ENCODE peak calls at places on chromosome 2, in five cellular contexts. D is mucosa of descending colon; C is CD4-positive, alpha-beta memory T cell; O is AG08396; W is H1. Q is an unnamed sample.

GRCh38 chr2:233285921-233286320 is 21.7 kb upstream of the SAG start:
- DNase-seq in C (no peak), D (no peak), W (no peak), O (peak), Q (no peak)

GRCh38 chr2:228747478-228747877 is 523.6 kb downstream of the PID1 start:
- DNase-seq in W (no peak), C (no peak), D (no peak), O (no peak), Q (no peak)

GRCh38 chr2:203592470-203592869 is 57.4 kb upstream of the RAPH1 start:
- DNase-seq in C (no peak), D (no peak), O (no peak), W (no peak), Q (no peak)

GRCh38 chr2:17916584-17916983 is 38.1 kb downstream of the KCNS3 start:
- DNase-seq in O (no peak), W (no peak), D (no peak), C (no peak), Q (no peak)

GRCh38 chr2:3200420-3200939 is 177.1 kb downstream of the EIPR1 start:
- DNase-seq in C (no peak), D (no peak), O (no peak), W (no peak), Q (no peak)

GRCh38 chr2:187547353-187547979 is 6.8 kb downstream of the TFPI start:
- DNase-seq in W (no peak), O (peak), C (no peak), D (no peak), Q (peak)

GRCh38 chr2:206062724-206063123 is 23.2 kb downstream of the INO80D start:
- DNase-seq in D (no peak), W (no peak), C (no peak), O (no peak), Q (no peak)

GRCh38 chr2:112155331-112156151 is 17.4 kb downstream of the FBLN7 start:
- DNase-seq in D (no peak), W (no peak), C (peak), O (no peak), Q (no peak)

GRCh38 chr2:16628316-16628715 is 37.3 kb downstream of the CYRIA start:
- DNase-seq in O (no peak), C (no peak), D (no peak), W (no peak), Q (no peak)

GRCh38 chr2:141329949-141330348 is 800.9 kb downstream of the LRP1B start:
- DNase-seq in D (no peak), W (no peak), C (no peak), O (no peak), Q (no peak)

GRCh38 chr2:145070703-145071102 is 550.8 kb upstream of the ZEB2 start:
- DNase-seq in C (no peak), W (no peak), O (no peak), D (no peak), Q (no peak)

GRCh38 chr2:100971221-100971620 is 30.9 kb upstream of the RPL31 start:
- DNase-seq in D (no peak), W (no peak), C (no peak), O (no peak), Q (no peak)

GRCh38 chr2:46494596-46494995 is 15.2 kb downstream of the TMEM247 start:
- DNase-seq in O (no peak), C (no peak), D (no peak), W (no peak), Q (no peak)

GRCh38 chr2:127024769-127025356 is 82.1 kb downstream of the BIN1 start:
- DNase-seq in W (peak), O (no peak), D (no peak), C (no peak), Q (no peak)

GRCh38 chr2:10934308-10934978 is 22.7 kb downstream of the KCNF1 start:
- DNase-seq in O (no peak), D (no peak), W (no peak), C (no peak), Q (no peak)

GRCh38 chr2:72917875-72918660 is 749 bp downstream of the EMX1 start:
- DNase-seq in D (no peak), W (no peak), O (no peak), C (no peak), Q (peak)

GRCh38 chr2:3959372-3959771 is 256.0 kb downstream of the DCDC2C start:
- DNase-seq in O (peak), C (no peak), W (peak), D (no peak), Q (no peak)

GRCh38 chr2:190847504-190848201 is 33.0 kb upstream of the GLS start:
- DNase-seq in D (no peak), C (no peak), W (no peak), O (no peak), Q (no peak)

GRCh38 chr2:236568068-236568921 is 1.3 kb upstream of the ACKR3 start:
- DNase-seq in D (no peak), W (no peak), C (peak), O (peak), Q (no peak)

GRCh38 chr2:64697286-64698023 is 43.7 kb upstream of the SERTAD2 start:
- DNase-seq in D (no peak), O (no peak), C (no peak), W (no peak), Q (no peak)

GRCh38 chr2:208315081-208315788 is 49.2 kb downstream of the PIKFYVE start:
- DNase-seq in W (no peak), C (no peak), O (peak), D (no peak), Q (no peak)

GRCh38 chr2:127567351-127567854 is 31.9 kb downstream of the MYO7B start:
- DNase-seq in O (no peak), C (no peak), D (no peak), W (no peak), Q (no peak)

GRCh38 chr2:229695971-229696370 is 18.4 kb downstream of the DNER start:
- DNase-seq in O (no peak), W (no peak), D (no peak), C (no peak), Q (no peak)

GRCh38 chr2:71785550-71785951 is 332.2 kb downstream of the DYSF start:
- DNase-seq in D (no peak), W (no peak), O (no peak), C (no peak), Q (no peak)

GRCh38 chr2:173750332-173750731 is 214.8 kb downstream of the SP3 start:
- DNase-seq in C (no peak), D (no peak), W (no peak), O (no peak), Q (no peak)

GRCh38 chr2:238294046-238294392 is 5.6 kb upstream of the PER2 start:
- DNase-seq in W (no peak), O (no peak), D (peak), C (no peak), Q (no peak)

GRCh38 chr2:143034292-143035074 is 94.7 kb upstream of the ARHGAP15 start:
- DNase-seq in D (no peak), C (peak), W (no peak), O (peak), Q (peak)

GRCh38 chr2:180208841-180209240 is 201.7 kb upstream of the CWC22 start:
- DNase-seq in W (no peak), O (peak), C (no peak), D (no peak), Q (no peak)

GRCh38 chr2:88123164-88123974 is 4.5 kb downstream of the FABP1 start:
- DNase-seq in C (no peak), O (no peak), W (no peak), D (no peak), Q (no peak)

GRCh38 chr2:133489641-133490411 is 78.4 kb downstream of the NCKAP5 start:
- DNase-seq in D (no peak), C (no peak), O (peak), W (no peak), Q (no peak)

GRCh38 chr2:139876321-139876720 is 1096.1 kb upstream of the NXPH2 start:
- DNase-seq in O (no peak), W (no peak), D (no peak), C (no peak), Q (no peak)

GRCh38 chr2:168536925-168537466 is 80.9 kb downstream of the CERS6 start:
- DNase-seq in C (no peak), O (no peak), D (no peak), W (no peak), Q (peak)

GRCh38 chr2:129464036-129464435 is 515.4 kb upstream of the RAB6C start:
- DNase-seq in O (no peak), C (no peak), W (no peak), D (no peak), Q (no peak)

GRCh38 chr2:149037851-149038250 is 648 bp upstream of the LYPD6B start:
- DNase-seq in O (no peak), C (no peak), W (no peak), D (no peak), Q (no peak)

GRCh38 chr2:47083886-47084682 is 71.0 kb downstream of the STPG4 start:
- DNase-seq in C (no peak), D (no peak), O (no peak), W (no peak), Q (no peak)

GRCh38 chr2:190716176-190716807 is 67.4 kb downstream of the NAB1 start:
- DNase-seq in O (no peak), D (no peak), W (no peak), C (no peak), Q (no peak)

GRCh38 chr2:68909793-68910674 is 38.8 kb upstream of the BMP10 start:
- DNase-seq in O (peak), C (peak), D (no peak), W (no peak), Q (peak)

GRCh38 chr2:9715238-9715637 is 84.4 kb upstream of the YWHAQ start:
- DNase-seq in D (no peak), W (no peak), C (no peak), O (no peak), Q (no peak)

GRCh38 chr2:44798139-44798659 is 143.3 kb upstream of the SIX3 start:
- DNase-seq in D (no peak), C (no peak), W (no peak), O (no peak), Q (no peak)

GRCh38 chr2:228048838-228049490 is 132.5 kb downstream of the SPHKAP start:
- DNase-seq in C (no peak), D (no peak), W (peak), O (peak), Q (no peak)